ENCODE peak calls at places on chromosomes 11 and 22, in eight cellular contexts. N is right cardiac atrium; J is CD8-positive, alpha-beta T cell; G is brain microvascular endothelial cell; O is neural progenitor cell; U is IMR-90; A is foreskin keratinocyte; V is uterus. P is an unnamed sample.

GRCh38 chr22:49905465-49905864 is 12.8 kb downstream of the ALG12 start:
- DNase-seq in N (no peak), J (no peak), G (no peak), O (no peak), U (no peak), A (no peak), V (no peak), P (no peak)

GRCh38 chr11:107704432-107704831 is 7.4 kb downstream of the SLN start:
- DNase-seq in N (no peak), J (no peak), G (peak; percentile 71), O (no peak), U (peak; percentile 61), A (no peak), V (no peak), P (no peak)

GRCh38 chr11:69915501-69916250 is 96.5 kb upstream of the FGF3 start:
- DNase-seq in N (peak; percentile 91), J (peak; percentile 35), G (peak; percentile 72), O (peak; percentile 90), U (peak; percentile 76), A (peak; percentile 65), V (peak; percentile 82), P (peak; percentile 98)

GRCh38 chr11:133835258-133836075 is 9.8 kb downstream of the SPATA19 start:
- DNase-seq in N (no peak), J (peak; percentile 28), G (peak; percentile 56), O (peak; percentile 82), U (peak; percentile 4), A (peak; percentile 37), V (no peak), P (peak; percentile 98)

GRCh38 chr11:5564259-5565019 is 16.1 kb upstream of the OR52H1 start:
- DNase-seq in N (no peak), J (no peak), G (peak; percentile 10), O (no peak), U (peak; percentile 29), A (peak; percentile 78), V (no peak), P (no peak)

GRCh38 chr11:31050061-31050790 is 319.3 kb downstream of the DCDC1 start:
- DNase-seq in N (no peak), J (no peak), G (no peak), O (no peak), U (no peak), A (no peak), V (no peak), P (no peak)

GRCh38 chr11:66279092-66279797 is 1.3 kb downstream of the CNIH2 start:
- DNase-seq in N (no peak), J (no peak), G (no peak), O (no peak), U (no peak), A (no peak), V (no peak), P (peak; percentile 90)

GRCh38 chr11:123742334-123742733 is 874 bp upstream of the ZNF202 start:
- DNase-seq in N (no peak), J (no peak), G (no peak), O (peak; percentile 11), U (no peak), A (no peak), V (no peak), P (no peak)

GRCh38 chr11:2533642-2534115 is 88.9 kb downstream of the KCNQ1 start:
- DNase-seq in N (peak; percentile 72), J (peak; percentile 41), G (peak; percentile 92), O (peak; percentile 91), U (peak; percentile 91), A (peak; percentile 89), V (peak; percentile 84), P (peak; percentile 100)

GRCh38 chr11:61935861-61936260 is 14.3 kb upstream of the BEST1 start:
- DNase-seq in N (no peak), J (no peak), G (no peak), O (no peak), U (no peak), A (no peak), V (no peak), P (no peak)

GRCh38 chr11:78339483-78339882 is 78.1 kb downstream of the GAB2 start:
- DNase-seq in N (no peak), J (no peak), G (no peak), O (no peak), U (no peak), A (no peak), V (no peak), P (no peak)

GRCh38 chr11:16615480-16615879 is 123.0 kb upstream of the C11orf58 start:
- DNase-seq in N (no peak), J (no peak), G (no peak), O (no peak), U (no peak), A (no peak), V (no peak), P (no peak)
- H3K27me3 ChIP-seq in N (no peaks in the 10 kb centered on the region), J (peaks cover 20% of the 10 kb centered on the region), G (peaks cover 27% of the 10 kb centered on the region), O (peaks cover 96% of the 10 kb centered on the region), U (peaks cover 2% of the 10 kb centered on the region), A (peaks cover 23% of the 10 kb centered on the region), V (peaks cover 47% of the 10 kb centered on the region), P (peaks cover 56% of the 10 kb centered on the region)

GRCh38 chr22:26416256-26416655 is 12.8 kb upstream of the ASPHD2 start:
- DNase-seq in N (no peak), J (no peak), G (no peak), O (no peak), U (no peak), A (peak; percentile 28), V (no peak), P (no peak)
- H3K27me3 ChIP-seq in N (peaks cover 2% of the 10 kb centered on the region), J (no peaks in the 10 kb centered on the region), G (peaks cover 3% of the 10 kb centered on the region), O (peaks cover 16% of the 10 kb centered on the region), U (peaks cover 25% of the 10 kb centered on the region), A (peaks cover 14% of the 10 kb centered on the region), V (no peaks in the 10 kb centered on the region), P (peaks cover 41% of the 10 kb centered on the region)

DNA sequence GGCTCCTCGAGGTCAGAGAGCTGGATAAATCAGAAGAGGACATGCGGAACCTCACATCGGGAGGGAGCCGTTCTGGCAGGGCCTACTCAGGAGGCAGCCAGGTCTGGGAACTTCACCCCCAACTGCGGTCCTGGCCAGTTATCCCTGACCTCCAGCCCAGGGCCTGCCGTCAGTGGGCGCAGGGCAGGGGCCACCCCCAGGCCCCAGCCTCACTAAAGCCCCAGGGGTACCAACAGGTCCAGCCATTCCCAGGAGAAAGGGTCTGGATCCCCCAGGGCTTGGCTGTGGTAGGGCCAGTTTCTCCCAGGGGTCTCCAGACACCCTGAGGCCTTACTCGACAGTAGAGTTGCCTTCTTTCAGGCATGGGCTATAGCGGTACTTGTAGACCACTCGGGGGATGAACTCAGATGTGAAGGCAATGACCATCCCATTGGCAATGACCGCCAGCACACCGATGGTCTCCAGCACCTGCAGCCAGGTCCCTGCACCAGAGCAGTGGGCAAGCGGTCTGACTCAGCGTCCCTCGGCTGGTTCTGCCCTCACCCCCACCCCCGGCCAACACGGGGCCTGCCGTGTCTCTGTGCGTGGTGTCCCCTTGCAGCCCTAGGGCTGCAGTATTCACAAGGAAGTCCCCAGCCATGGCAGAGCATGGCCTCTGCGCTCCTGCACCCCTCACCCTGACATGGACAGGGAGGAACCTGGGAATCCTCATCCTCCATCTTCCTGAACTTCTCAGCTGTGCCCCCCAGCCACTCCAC is 4.6 kb upstream of the SIGIRR start:
- DNase-seq in N (no peak), J (no peak), G (no peak), O (no peak), U (no peak), A (no peak), V (no peak), P (no peak)
- H3K27me3 ChIP-seq in N (no peaks in the 10 kb centered on the region), J (no peaks in the 10 kb centered on the region), G (peaks cover 1% of the 10 kb centered on the region), O (peaks cover 59% of the 10 kb centered on the region), U (peaks cover 43% of the 10 kb centered on the region), A (no peaks in the 10 kb centered on the region), V (peaks cover 3% of the 10 kb centered on the region), P (peaks cover 20% of the 10 kb centered on the region)

GRCh38 chr11:72675221-72675620 is 999 bp upstream of the PDE2A start:
- DNase-seq in N (no peak), J (no peak), G (no peak), O (no peak), U (no peak), A (no peak), V (no peak), P (no peak)

GRCh38 chr11:72673943-72674828 is at the start of gene PDE2A:
- DNase-seq in N (no peak), J (no peak), G (no peak), O (peak; percentile 65), U (no peak), A (no peak), V (no peak), P (no peak)

GRCh38 chr11:72679869-72680268 is 5.6 kb upstream of the PDE2A start:
- DNase-seq in N (no peak), J (no peak), G (no peak), O (no peak), U (no peak), A (no peak), V (no peak), P (peak; percentile 85)

GRCh38 chr11:72678524-72678923 is 4.3 kb upstream of the PDE2A start:
- DNase-seq in N (no peak), J (no peak), G (no peak), O (no peak), U (no peak), A (no peak), V (no peak), P (no peak)

DNA sequence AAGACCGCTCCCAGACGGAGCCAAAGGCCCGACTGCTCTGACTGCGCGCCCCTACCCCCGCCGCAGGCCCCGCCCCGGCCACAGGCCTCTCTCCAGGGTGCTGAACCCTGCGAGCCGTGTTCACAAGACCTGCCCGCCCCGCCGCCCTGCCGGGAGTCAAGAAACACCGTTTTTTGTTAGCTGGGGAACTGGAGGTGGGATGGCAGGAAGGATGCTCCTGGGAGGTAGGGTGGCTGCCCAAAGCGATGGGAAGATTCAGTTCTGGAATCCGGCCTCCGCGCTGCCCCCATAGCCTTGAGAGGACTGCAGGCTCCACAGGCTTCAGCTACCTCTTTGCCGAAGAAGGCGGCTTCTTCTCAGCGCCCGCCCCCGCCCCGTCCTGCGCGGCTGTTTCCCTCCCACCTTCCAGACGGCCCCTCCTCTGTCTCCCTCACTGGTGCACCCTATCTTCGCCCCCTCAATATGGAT is 2.7 kb upstream of the PDE2A start:
- DNase-seq in N (peak; percentile 72), J (peak; percentile 66), G (peak; percentile 32), O (peak; percentile 95), U (peak; percentile 26), A (no peak), V (peak; percentile 68), P (peak; percentile 95)
- H3K27me3 ChIP-seq in N (no peaks in the 10 kb centered on the region), J (peaks cover 22% of the 10 kb centered on the region), G (peaks cover 72% of the 10 kb centered on the region), O (peaks cover 70% of the 10 kb centered on the region), U (peaks cover 66% of the 10 kb centered on the region), A (peaks cover 87% of the 10 kb centered on the region), V (peaks cover 28% of the 10 kb centered on the region), P (peaks cover 85% of the 10 kb centered on the region)

DNA sequence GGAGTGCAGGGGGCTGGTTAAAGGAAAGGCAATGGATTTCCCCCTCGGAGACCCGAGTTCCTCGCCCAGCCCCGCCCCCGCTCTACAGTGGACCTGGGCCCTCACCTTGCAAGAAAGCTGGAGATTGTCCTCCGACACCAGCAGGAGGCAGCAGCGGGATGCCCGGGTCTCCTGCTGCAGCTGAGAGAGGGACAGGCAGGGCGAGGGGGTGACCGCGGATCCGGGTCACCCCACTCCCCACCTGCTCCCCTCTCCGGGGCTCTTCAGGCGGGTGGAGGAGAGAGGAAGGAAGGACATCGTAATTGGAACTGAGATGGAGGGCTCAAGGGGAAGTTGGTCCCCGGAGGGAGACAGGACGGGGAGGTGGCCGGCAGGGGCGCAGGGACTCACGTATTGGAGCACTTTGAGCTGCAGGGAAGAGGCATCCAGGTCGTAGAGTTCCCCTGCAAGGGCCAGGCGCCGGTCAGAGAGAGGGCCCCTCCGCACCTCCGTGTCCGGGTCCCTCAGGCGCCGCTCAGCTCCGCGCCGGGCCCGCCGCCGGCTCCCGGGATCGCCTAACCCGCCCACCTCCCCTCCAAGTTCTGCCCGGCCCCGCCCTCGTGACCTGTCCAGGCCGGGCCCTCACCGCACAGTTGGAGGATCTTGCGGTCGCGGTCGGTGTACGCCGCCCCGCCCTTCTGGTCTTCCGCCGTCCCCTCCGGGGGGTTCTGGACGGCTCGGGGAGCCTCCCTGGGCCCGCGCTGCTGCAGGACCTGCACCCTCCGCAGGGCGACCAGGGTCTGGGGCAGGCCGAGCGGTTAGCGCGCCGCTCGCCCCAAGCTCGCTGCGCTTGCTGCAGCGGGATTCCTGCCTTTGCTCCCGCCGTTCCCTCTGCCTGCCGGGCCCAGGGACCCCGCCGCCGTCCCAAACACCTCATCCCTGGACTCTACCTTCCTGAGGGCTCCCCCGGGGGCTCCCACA is 84.1 kb downstream of the PDE2A start:
- DNase-seq in N (no peak), J (peak; percentile 44), G (no peak), O (peak; percentile 83), U (no peak), A (no peak), V (no peak), P (no peak)
- H3K27me3 ChIP-seq in N (no peaks in the 10 kb centered on the region), J (peaks cover 5% of the 10 kb centered on the region), G (peaks cover 47% of the 10 kb centered on the region), O (peaks cover 98% of the 10 kb centered on the region), U (peaks cover 98% of the 10 kb centered on the region), A (peaks cover 74% of the 10 kb centered on the region), V (peaks cover 5% of the 10 kb centered on the region), P (peaks cover 96% of the 10 kb centered on the region)

P was measured in osteoblast.